ENCODE peak calls at places on chromosomes 7 and 10, in six cellular contexts. O, G, B, H, K and W are unnamed samples.
A peak's percentile ranks its signal among the peaks of the same experiment; 100 is the strongest.

GRCh38 chr7:26090927-26091519 is 61.0 kb upstream of the NFE2L3 start:
- DNase-seq in O (no peak), G (peak; percentile 32), B (no peak), H (peak; percentile 59), K (no peak), W (no peak)

GRCh38 chr7:128003179-128003578 is 28.1 kb downstream of the LRRC4 start:
- DNase-seq in O (no peak), G (no peak), B (no peak), H (no peak), K (no peak), W (no peak)

GRCh38 chr7:44386139-44386913 is 60.9 kb upstream of the CAMK2B start:
- DNase-seq in O (no peak), G (no peak), B (peak; percentile 27), H (no peak), K (peak; percentile 10), W (no peak)

GRCh38 chr10:125154529-125154928 is 5.8 kb downstream of the CTBP2 start:
- DNase-seq in O (no peak), G (no peak), B (no peak), H (no peak), K (no peak), W (no peak)

GRCh38 chr10:132883391-132883881 is 58.9 kb downstream of the CFAP46 start:
- DNase-seq in O (no peak), G (no peak), B (no peak), H (no peak), K (no peak), W (no peak)

GRCh38 chr10:5071411-5072198 is 22.6 kb upstream of the AKR1C3 start:
- DNase-seq in O (peak; percentile 52), G (peak; percentile 95), B (peak; percentile 45), H (no peak), K (peak; percentile 61), W (peak; percentile 45)

GRCh38 chr7:134784251-134785049 is 5.0 kb downstream of the CALD1 start:
- DNase-seq in O (no peak), G (no peak), B (no peak), H (no peak), K (no peak), W (no peak)

GRCh38 chr7:151804756-151805503 is 72.0 kb downstream of the PRKAG2 start:
- DNase-seq in O (no peak), G (no peak), B (no peak), H (no peak), K (no peak), W (no peak)

GRCh38 chr10:87842220-87842641 is 21.1 kb downstream of the KLLN start:
- DNase-seq in O (peak; percentile 72), G (no peak), B (no peak), H (peak; percentile 81), K (peak; percentile 73), W (peak; percentile 97)

GRCh38 chr7:142476077-142476476 is 218.2 kb upstream of the PRSS58 start:
- DNase-seq in O (no peak), G (no peak), B (peak; percentile 6), H (no peak), K (no peak), W (no peak)

GRCh38 chr10:21888959-21889358 is 114.6 kb downstream of the DNAJC1 start:
- DNase-seq in O (peak; percentile 10), G (no peak), B (no peak), H (no peak), K (no peak), W (no peak)

GRCh38 chr7:2099036-2099957 is 133.4 kb downstream of the MAD1L1 start:
- DNase-seq in O (no peak), G (no peak), B (no peak), H (no peak), K (no peak), W (no peak)

GRCh38 chr7:135320277-135320676 is 86.6 kb downstream of the STRA8 start:
- DNase-seq in O (peak; percentile 69), G (peak; percentile 81), B (no peak), H (no peak), K (peak; percentile 54), W (no peak)

GRCh38 chr7:276230-276835 is 13.6 kb upstream of the FOXL3 start:
- DNase-seq in O (no peak), G (no peak), B (no peak), H (no peak), K (no peak), W (no peak)

GRCh38 chr7:158572000-158572828 is 15.4 kb downstream of the PTPRN2 start:
- DNase-seq in O (no peak), G (peak; percentile 50), B (peak; percentile 72), H (no peak), K (no peak), W (no peak)

GRCh38 chr7:151566897-151567320 is 47.2 kb upstream of the RHEB start:
- DNase-seq in O (no peak), G (no peak), B (no peak), H (no peak), K (no peak), W (no peak)

GRCh38 chr10:82888809-82889455 is 1013.9 kb downstream of the NRG3 start:
- DNase-seq in O (no peak), G (no peak), B (peak; percentile 47), H (no peak), K (no peak), W (no peak)

GRCh38 chr7:1902231-1902855 is 232.3 kb downstream of the ELFN1 start:
- DNase-seq in O (no peak), G (no peak), B (no peak), H (no peak), K (no peak), W (no peak)

GRCh38 chr7:142535123-142535779 is 214.0 kb upstream of the PRSS1 start:
- DNase-seq in O (peak; percentile 65), G (peak; percentile 68), B (peak; percentile 94), H (peak; percentile 76), K (peak; percentile 55), W (peak; percentile 85)

GRCh38 chr10:103125323-103126267 is 67.5 kb downstream of the NT5C2 start:
- DNase-seq in O (no peak), G (no peak), B (no peak), H (no peak), K (no peak), W (no peak)

GRCh38 chr7:118057404-118057803 is 126.6 kb upstream of the LSM8 start:
- DNase-seq in O (no peak), G (no peak), B (no peak), H (no peak), K (no peak), W (peak; percentile 82)

GRCh38 chr7:27771111-27771510 is 31.1 kb downstream of the TAX1BP1 start:
- DNase-seq in O (no peak), G (no peak), B (no peak), H (peak; percentile 82), K (no peak), W (peak; percentile 89)

GRCh38 chr7:114554781-114555537 is 140.3 kb downstream of the FOXP2 start:
- DNase-seq in O (no peak), G (no peak), B (no peak), H (peak; percentile 23), K (no peak), W (peak; percentile 54)

GRCh38 chr10:15027741-15028140 is 16.0 kb upstream of the OLAH start:
- DNase-seq in O (no peak), G (no peak), B (no peak), H (no peak), K (no peak), W (no peak)

GRCh38 chr7:47601119-47601880 is 19.4 kb upstream of the TNS3 start:
- DNase-seq in O (no peak), G (no peak), B (no peak), H (no peak), K (no peak), W (peak; percentile 95)

GRCh38 chr10:26534384-26534783 is 96.2 kb downstream of the APBB1IP start:
- DNase-seq in O (no peak), G (no peak), B (peak; percentile 85), H (peak; percentile 37), K (no peak), W (no peak)

DNA sequence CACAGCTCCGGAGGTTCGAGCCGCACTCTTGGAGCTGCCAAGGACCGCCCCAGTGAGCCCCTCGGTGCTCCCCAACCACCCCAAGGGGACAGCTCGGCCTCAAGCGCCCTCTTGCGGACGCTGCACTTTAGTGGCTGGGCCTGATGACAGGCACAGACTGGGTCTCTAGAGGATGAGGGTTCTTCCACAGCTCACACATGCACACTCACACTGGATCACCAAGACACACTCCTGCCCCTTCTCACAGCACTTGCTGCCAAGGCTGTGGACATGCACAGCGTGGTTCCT is 2.1 kb downstream of the RET start:
- DNase-seq in O (peak; percentile 13), G (no peak), B (peak; percentile 90), H (no peak), K (peak; percentile 44), W (peak; percentile 11)
- TF ChIP-seq CTCF in O (peak; percentile 10), G (no peak), B (peak; percentile 89), H (peak; percentile 84), K (peak; percentile 39), W (peak; percentile 77)

GRCh38 chr10:62330213-62330612 is 44.0 kb upstream of the ZNF365 start:
- DNase-seq in O (no peak), G (no peak), B (no peak), H (no peak), K (no peak), W (no peak)
- H3K27ac ChIP-seq in O (no peak overlapping the region), G (no peak overlapping the region), B (no peak overlapping the region), H (no peak overlapping the region), K (no peak overlapping the region), W (no peak overlapping the region)

DNA sequence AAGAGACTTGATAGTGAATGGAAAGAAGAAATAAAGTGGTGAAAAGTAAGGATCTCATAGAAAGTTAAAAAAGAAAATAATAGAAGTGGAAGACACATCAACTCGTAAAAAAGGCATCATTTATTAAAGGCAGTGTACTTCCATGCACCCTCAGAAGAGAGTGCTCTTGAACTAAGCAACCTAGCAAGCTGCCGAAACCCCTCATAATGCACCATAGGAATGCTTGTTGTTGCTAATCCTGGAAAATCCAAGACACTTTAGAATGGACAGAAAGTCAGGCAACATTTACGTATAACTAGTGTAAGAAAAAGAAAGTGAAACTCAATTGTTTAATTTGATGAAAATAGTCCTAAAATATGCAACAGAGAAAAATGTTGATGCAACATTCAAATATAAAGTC is 12.8 kb downstream of the TFPI2 start:
- DNase-seq in O (no peak), G (no peak), B (no peak), H (no peak), K (no peak), W (no peak)
- TF ChIP-seq CTCF in O (no peak), G (no peak), B (no peak), H (no peak), K (no peak), W (no peak)

GRCh38 chr10:62249974-62250373 is 18.7 kb downstream of the RTKN2 start:
- DNase-seq in O (no peak), G (no peak), B (no peak), H (no peak), K (no peak), W (no peak)
- H3K27ac ChIP-seq in O (no peak overlapping the region), G (no peak overlapping the region), B (no peak overlapping the region), H (no peak overlapping the region), K (no peak overlapping the region), W (peak overlapping the region; percentile 49)